ENCODE peak calls at places on chromosomes 3 and 15, in six cellular contexts. B is GM13976, Y is fibroblast of pulmonary artery, F is BE2C, D is thoracic aorta, H is colonic mucosa. I is an unnamed sample.

GRCh38 chr3:81581966-81582599 is 179.4 kb downstream of the GBE1 start:
- DNase-seq in Y (peak; percentile 63), F (peak; percentile 55), H (peak; percentile 31), B (peak; percentile 8), D (no peak), I (peak; percentile 44)

GRCh38 chr15:75843618-75844610 is 667 bp downstream of the UBE2Q2 start:
- DNase-seq in F (peak; percentile 54), Y (peak; percentile 45), B (peak; percentile 84), D (no peak), H (peak; percentile 77), I (peak; percentile 60)

GRCh38 chr3:172289583-172289982 is 158.7 kb downstream of the GHSR start:
- DNase-seq in Y (no peak), B (peak; percentile 22), H (no peak), F (peak; percentile 56), D (no peak), I (no peak)

GRCh38 chr3:177367783-177368182 is 170.5 kb upstream of the TBL1XR1 start:
- DNase-seq in H (no peak), D (no peak), Y (no peak), F (no peak), B (no peak), I (no peak)

GRCh38 chr3:98058244-98058960 is 23.3 kb upstream of the GABRR3 start:
- DNase-seq in B (no peak), F (no peak), H (no peak), D (no peak), Y (no peak), I (no peak)

GRCh38 chr3:128075516-128076464 is 23.6 kb downstream of the SEC61A1 start:
- DNase-seq in B (peak; percentile 90), H (peak; percentile 94), Y (peak; percentile 88), D (no peak), F (peak; percentile 93), I (peak; percentile 95)

GRCh38 chr15:55740981-55741591 is 1.9 kb downstream of the PRTG start:
- DNase-seq in B (no peak), Y (no peak), D (no peak), F (peak; percentile 13), H (no peak), I (no peak)

GRCh38 chr3:193960485-193961172 is 175.3 kb upstream of the HES1 start:
- DNase-seq in F (peak; percentile 37), B (no peak), D (no peak), H (peak; percentile 82), Y (no peak), I (peak; percentile 35)

GRCh38 chr15:96462768-96463167 is 132.3 kb downstream of the NR2F2 start:
- DNase-seq in Y (peak; percentile 2), F (no peak), B (no peak), D (no peak), H (no peak), I (no peak)

GRCh38 chr15:80957556-80957955 is 32.1 kb downstream of the MESD start:
- DNase-seq in B (no peak), H (no peak), D (no peak), Y (no peak), F (no peak), I (no peak)

GRCh38 chr15:91627473-91628309 is 225.8 kb upstream of the SLCO3A1 start:
- DNase-seq in D (no peak), B (no peak), Y (no peak), F (peak; percentile 45), H (no peak), I (no peak)

GRCh38 chr3:62874398-62875102 is 666 bp downstream of the CADPS start:
- DNase-seq in Y (no peak), H (peak; percentile 33), F (peak; percentile 70), B (peak; percentile 7), D (no peak), I (peak; percentile 38)

GRCh38 chr3:186257866-186258265 is 104.2 kb downstream of the DGKG start:
- DNase-seq in H (no peak), B (no peak), Y (peak; percentile 25), F (no peak), D (no peak), I (no peak)

GRCh38 chr3:113660901-113661300 is 35.5 kb downstream of the USF3 start:
- DNase-seq in D (no peak), H (no peak), B (no peak), Y (no peak), F (no peak), I (no peak)

GRCh38 chr3:45124379-45124778 is 21.8 kb downstream of the CDCP1 start:
- DNase-seq in Y (peak; percentile 63), B (no peak), H (no peak), D (no peak), F (no peak), I (no peak)

GRCh38 chr3:48268936-48269551 is 28.1 kb downstream of the ZNF589 start:
- DNase-seq in B (no peak), Y (no peak), F (no peak), D (no peak), H (peak; percentile 48), I (no peak)

GRCh38 chr3:54653456-54654195 is 274.2 kb downstream of the LRTM1 start:
- DNase-seq in F (no peak), Y (no peak), B (no peak), D (no peak), H (no peak), I (no peak)

GRCh38 chr3:104629038-104629437 is 737.7 kb upstream of the ALCAM start:
- DNase-seq in Y (peak; percentile 77), D (no peak), B (no peak), H (no peak), F (no peak), I (no peak)

GRCh38 chr3:18772699-18773305 is 347.7 kb upstream of the SATB1 start:
- DNase-seq in H (no peak), D (no peak), B (no peak), F (no peak), Y (no peak), I (no peak)

GRCh38 chr3:154060606-154061380 is 60.4 kb upstream of the ARHGEF26 start:
- DNase-seq in B (no peak), F (no peak), H (no peak), Y (peak; percentile 97), D (peak; percentile 7), I (no peak)

GRCh38 chr3:197219627-197220026 is 78.8 kb downstream of the DLG1 start:
- DNase-seq in H (no peak), F (peak; percentile 80), D (no peak), B (no peak), Y (no peak), I (no peak)

GRCh38 chr15:90154861-90155626 is 46.1 kb upstream of the SEMA4B start:
- DNase-seq in Y (peak; percentile 84), F (peak; percentile 39), H (peak; percentile 64), B (no peak), D (no peak), I (no peak)

GRCh38 chr15:25439456-25439836 is 622 bp upstream of the UBE3A start:
- DNase-seq in H (peak; percentile 45), B (peak; percentile 25), F (no peak), Y (peak; percentile 26), D (no peak), I (no peak)
- TF ChIP-seq CTCF in H (no peak), B (no peak), F (no peak), Y (no peak), D (no peak), I (no peak)

GRCh38 chr3:65914032-65914739 is 124.5 kb downstream of the MAGI1 start:
- DNase-seq in H (no peak), D (no peak), Y (no peak), F (peak; percentile 16), B (no peak), I (no peak)

GRCh38 chr3:65912647-65913046 is 126.1 kb downstream of the MAGI1 start:
- DNase-seq in H (no peak), F (no peak), B (no peak), Y (no peak), D (no peak), I (no peak)

GRCh38 chr3:65915477-65915876 is 123.2 kb downstream of the MAGI1 start:
- DNase-seq in D (no peak), F (no peak), H (no peak), Y (no peak), B (no peak), I (no peak)

GRCh38 chr3:65919841-65920240 is 118.9 kb downstream of the MAGI1 start:
- DNase-seq in H (no peak), Y (peak; percentile 13), D (no peak), F (no peak), B (no peak), I (no peak)

GRCh38 chr3:65914740-65915366 is 123.9 kb downstream of the MAGI1 start:
- DNase-seq in Y (no peak), B (no peak), H (no peak), D (no peak), F (no peak), I (no peak)
- TF ChIP-seq CTCF in Y (peak; percentile 19), B (no peak), H (no peak), D (no peak), F (no peak), I (no peak)

GRCh38 chr3:4709336-4709735 is 216.2 kb downstream of the ITPR1 start:
- DNase-seq in Y (peak; percentile 22), B (no peak), H (no peak), D (no peak), F (no peak), I (no peak)

GRCh38 chr3:4712109-4712508 is 219.0 kb downstream of the ITPR1 start:
- DNase-seq in D (no peak), H (peak; percentile 78), F (no peak), B (no peak), Y (peak; percentile 55), I (no peak)

GRCh38 chr3:4714045-4714444 is 220.9 kb downstream of the ITPR1 start:
- DNase-seq in Y (no peak), H (no peak), F (no peak), D (no peak), B (no peak), I (no peak)

GRCh38 chr3:4710191-4710590 is 217.0 kb downstream of the ITPR1 start:
- DNase-seq in F (no peak), B (no peak), D (no peak), Y (no peak), H (no peak), I (no peak)

DNA sequence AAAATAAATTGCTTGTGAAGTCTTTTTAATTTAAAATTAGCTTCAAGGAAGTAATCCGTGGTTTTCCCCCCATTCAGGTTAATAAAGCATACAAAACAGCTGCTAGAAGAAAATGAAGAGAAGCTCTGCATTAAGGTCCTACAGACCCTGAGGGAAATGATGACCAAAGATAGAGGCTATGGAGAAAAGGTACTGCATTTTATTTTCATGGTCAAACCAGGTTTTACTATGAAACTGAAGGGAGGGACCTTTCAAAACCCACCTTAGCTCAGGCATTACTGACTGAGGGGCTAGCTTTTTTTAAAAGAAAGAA is 218.5 kb downstream of the ITPR1 start:
- DNase-seq in H (no peak), F (no peak), B (no peak), D (no peak), Y (no peak), I (no peak)
- TF ChIP-seq CTCF in H (no peak), F (no peak), B (no peak), D (no peak), Y (no peak), I (peak; percentile 0)

DNA sequence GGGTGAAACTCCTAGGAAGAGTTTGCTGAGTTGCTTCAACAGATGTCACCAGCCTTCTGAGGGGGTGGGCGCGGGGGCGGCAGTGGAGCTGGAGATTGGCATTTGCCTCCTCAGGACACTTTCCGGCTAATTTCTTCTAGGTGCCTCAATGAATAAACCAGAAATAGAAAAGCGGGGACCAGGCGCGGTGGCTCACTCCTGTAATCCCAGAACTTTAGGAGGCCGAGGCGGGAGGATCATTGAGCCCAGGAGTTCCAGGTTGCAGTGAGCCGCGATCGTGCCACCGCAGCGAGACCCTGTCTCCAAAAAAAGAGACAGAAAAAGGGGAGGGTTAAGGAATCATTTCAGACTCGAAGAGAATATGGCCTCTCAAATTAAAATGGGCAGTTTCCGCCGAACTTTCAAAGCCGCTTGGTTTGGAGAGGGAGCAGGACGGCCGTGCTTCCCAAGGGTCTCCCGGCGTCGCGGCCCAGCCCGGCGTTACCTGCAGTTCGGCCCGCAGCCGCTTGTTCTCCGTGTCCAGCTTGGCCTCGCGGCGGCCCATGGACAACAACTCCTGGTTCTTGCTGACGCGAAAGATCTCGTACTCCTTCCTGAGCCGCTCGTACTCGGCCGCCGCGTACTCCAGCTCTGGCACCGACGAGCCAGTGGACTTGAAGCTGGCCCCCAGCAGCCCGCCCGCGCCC is 587 bp downstream of the NPHP3 start:
- DNase-seq in B (no peak), Y (peak; percentile 76), D (peak; percentile 36), H (peak; percentile 63), F (peak; percentile 74), I (peak; percentile 23)
- TF ChIP-seq CTCF in B (no peak), Y (peak; percentile 33), D (peak; percentile 53), H (peak; percentile 40), F (peak; percentile 10), I (no peak)